ENCODE peak calls at places on chromosomes 4 and X, in six cellular contexts. I is M059J; X is cardiac fibroblast; G is naive thymus-derived CD4-positive, alpha-beta T cell; E is stimulated activated CD4-positive, alpha-beta T cell treated with anti-CD3 and anti-CD28 coated beads, Interleukin-15, amount 100 ng/mL, for 24 hours; O is NCI-H748 treated with DMSO at 0.1 percent for 48 hours. N is an unnamed sample.

GRCh38 chr4:120874792-120875774 is 47.4 kb downstream of the PRDM5 start:
- DNase-seq in E (no peak), I (no peak), G (no peak), X (peak; percentile 5), O (no peak), N (no peak)

GRCh38 chrX:129655547-129656248 is 942 bp upstream of the APLN start:
- DNase-seq in O (no peak), E (no peak), I (peak; percentile 42), X (no peak), G (peak; percentile 48), N (peak; percentile 21)

GRCh38 chr4:76830612-76831474 is 67.1 kb downstream of the SOWAHB start:
- DNase-seq in I (peak; percentile 90), X (peak; percentile 81), O (no peak), G (no peak), E (no peak), N (no peak)

GRCh38 chrX:154091678-154092077 is 5.8 kb downstream of the MECP2 start:
- DNase-seq in G (no peak), I (no peak), O (no peak), X (no peak), E (no peak), N (no peak)

GRCh38 chr4:44996276-44996845 is 270.0 kb upstream of the GNPDA2 start:
- DNase-seq in X (no peak), I (no peak), G (no peak), E (no peak), O (no peak), N (no peak)

GRCh38 chrX:40281341-40282005 is 183.7 kb upstream of the BCOR start:
- DNase-seq in I (no peak), G (no peak), E (peak; percentile 13), X (no peak), O (no peak), N (peak; percentile 24)

GRCh38 chr4:158819942-158820786 is 51.3 kb downstream of the FNIP2 start:
- DNase-seq in G (no peak), E (no peak), I (no peak), X (peak; percentile 3), O (no peak), N (no peak)

GRCh38 chr4:8228319-8229250 is 29.5 kb downstream of the SH3TC1 start:
- DNase-seq in I (peak; percentile 70), X (peak; percentile 88), E (peak; percentile 86), G (peak; percentile 80), O (peak; percentile 1), N (peak; percentile 84)

GRCh38 chrX:51002160-51002632 is 91.7 kb downstream of the BMP15 start:
- DNase-seq in I (no peak), G (no peak), O (no peak), E (no peak), X (no peak), N (no peak)

GRCh38 chrX:50812995-50813842 is 775 bp downstream of the SHROOM4 start:
- DNase-seq in O (peak; percentile 2), G (peak; percentile 0), I (peak; percentile 55), X (peak; percentile 53), E (peak; percentile 6), N (no peak)

GRCh38 chr4:153488719-153489384 is 22.7 kb downstream of the TMEM131L start:
- DNase-seq in E (peak; percentile 64), I (no peak), X (peak; percentile 21), O (no peak), G (peak; percentile 40), N (no peak)

GRCh38 chr4:182578402-182578801 is 335.2 kb downstream of the TENM3 start:
- DNase-seq in G (no peak), E (no peak), X (peak; percentile 42), I (peak; percentile 89), O (no peak), N (no peak)

GRCh38 chr4:53778122-53778521 is 186.8 kb upstream of the LNX1 start:
- DNase-seq in E (no peak), G (no peak), X (no peak), O (no peak), I (no peak), N (no peak)

GRCh38 chrX:44344687-44345086 is 1.2 kb upstream of the EFHC2 start:
- DNase-seq in X (no peak), E (peak; percentile 2), I (no peak), G (peak; percentile 42), O (no peak), N (peak; percentile 51)

GRCh38 chr4:10096201-10096975 is 20.2 kb downstream of the WDR1 start:
- DNase-seq in O (no peak), G (peak; percentile 75), I (peak; percentile 95), X (peak; percentile 95), E (peak; percentile 91), N (peak; percentile 75)

GRCh38 chr4:167885071-167885470 is 207.3 kb upstream of the ANXA10 start:
- DNase-seq in E (no peak), X (peak; percentile 36), O (no peak), G (no peak), I (no peak), N (no peak)

GRCh38 chrX:13685126-13685763 is 3.7 kb upstream of the RAB9A start:
- DNase-seq in X (no peak), G (no peak), O (no peak), I (peak; percentile 62), E (no peak), N (no peak)

GRCh38 chr4:82428969-82429727 is 1.1 kb downstream of the HNRNPDL start:
- DNase-seq in E (peak; percentile 92), X (peak; percentile 91), I (peak; percentile 83), O (peak; percentile 72), G (peak; percentile 94), N (peak; percentile 92)

GRCh38 chr4:38832624-38833528 is 23.7 kb downstream of the TLR6 start:
- DNase-seq in X (no peak), I (no peak), G (no peak), O (no peak), E (no peak), N (no peak)

GRCh38 chr4:14143892-14144291 is 516.4 kb upstream of the BOD1L1 start:
- DNase-seq in I (no peak), X (peak; percentile 7), O (no peak), E (no peak), G (no peak), N (no peak)

GRCh38 chr4:42881262-42881661 is 11.3 kb upstream of the GRXCR1 start:
- DNase-seq in O (no peak), G (no peak), I (no peak), X (no peak), E (no peak), N (no peak)

GRCh38 chr4:145271194-145271593 is 90.8 kb upstream of the OTUD4 start:
- DNase-seq in E (no peak), O (no peak), I (no peak), X (no peak), G (no peak), N (no peak)

GRCh38 chr4:128302775-128303174 is 15.2 kb upstream of the PGRMC2 start:
- DNase-seq in I (no peak), X (peak; percentile 17), E (no peak), G (no peak), O (no peak), N (no peak)

GRCh38 chrX:51837451-51837850 is 56.0 kb upstream of the MAGED1 start:
- DNase-seq in I (no peak), O (peak; percentile 66), E (no peak), G (no peak), X (no peak), N (no peak)

GRCh38 chrX:124098089-124098488 is 136.6 kb downstream of the STAG2 start:
- DNase-seq in X (peak; percentile 45), I (peak; percentile 46), G (peak; percentile 34), O (no peak), E (no peak), N (peak; percentile 15)

GRCh38 chr4:105472871-105473339 is 957 bp downstream of the PPA2 start:
- DNase-seq in G (no peak), I (no peak), O (no peak), X (no peak), E (no peak), N (no peak)

GRCh38 chr4:94406668-94407437 is 44.9 kb upstream of the PDLIM5 start:
- DNase-seq in I (peak; percentile 74), X (peak; percentile 96), E (peak; percentile 68), O (peak; percentile 47), G (peak; percentile 64), N (peak; percentile 44)

GRCh38 chr4:26088433-26088928 is 174.5 kb downstream of the SMIM20 start:
- DNase-seq in X (peak; percentile 89), O (no peak), I (peak; percentile 85), G (no peak), E (peak; percentile 53), N (peak; percentile 43)

GRCh38 chr4:88630756-88631155 is 38.5 kb downstream of the HERC3 start:
- DNase-seq in I (peak; percentile 57), O (no peak), E (no peak), G (no peak), X (peak; percentile 89), N (no peak)

GRCh38 chrX:148695362-148695761 is 194.9 kb downstream of the AFF2 start:
- DNase-seq in E (no peak), G (no peak), I (no peak), X (no peak), O (no peak), N (no peak)

GRCh38 chr4:187826725-187827124 is 168.8 kb upstream of the ZFP42 start:
- DNase-seq in E (no peak), G (no peak), X (no peak), I (peak; percentile 57), O (no peak), N (no peak)

GRCh38 chr4:145557720-145558119 is 61.5 kb upstream of the MMAA start:
- DNase-seq in I (peak; percentile 69), O (peak; percentile 24), G (peak; percentile 49), X (peak; percentile 80), E (peak; percentile 62), N (peak; percentile 5)

N was measured in central memory CD4-positive, alpha-beta T cell.